ENCODE peak calls at places on chromosomes 11 and 22, in seven cellular contexts. One of them, this sample, is unnamed.

GRCh38 chr11:81246937-81247336 is 1486.7 kb downstream of the FAM181B start:
- DNase-seq in NCI-H524: no peak
- DNase-seq in NCI-H69: no peak
- DNase-seq in central memory CD4-positive, alpha-beta T cell: no peak
- DNase-seq in K562: no peak
- DNase-seq in NCI-H1092: no peak
- DNase-seq in NCI-H1930: no peak
- DNase-seq in this sample: no peak

GRCh38 chr11:2508793-2509192 is 64.0 kb downstream of the KCNQ1 start:
- DNase-seq in NCI-H524: no peak
- DNase-seq in NCI-H69: no peak
- DNase-seq in central memory CD4-positive, alpha-beta T cell: no peak
- DNase-seq in K562: peak
- DNase-seq in NCI-H1092: no peak
- DNase-seq in NCI-H1930: no peak
- DNase-seq in this sample: no peak

GRCh38 chr11:46066335-46066734 is 54.9 kb downstream of the PHF21A start:
- DNase-seq in NCI-H524: no peak
- DNase-seq in NCI-H69: no peak
- DNase-seq in central memory CD4-positive, alpha-beta T cell: no peak
- DNase-seq in K562: no peak
- DNase-seq in NCI-H1092: no peak
- DNase-seq in NCI-H1930: no peak
- DNase-seq in this sample: no peak

GRCh38 chr11:61814958-61815789 is 1.6 kb downstream of the FADS1 start:
- DNase-seq in NCI-H524: peak
- DNase-seq in NCI-H69: peak
- DNase-seq in central memory CD4-positive, alpha-beta T cell: peak
- DNase-seq in K562: peak
- DNase-seq in NCI-H1092: peak
- DNase-seq in NCI-H1930: peak
- DNase-seq in this sample: peak

GRCh38 chr11:127182586-127183203 is 182.1 kb upstream of the KIRREL3 start:
- DNase-seq in NCI-H524: peak
- DNase-seq in NCI-H69: peak
- DNase-seq in central memory CD4-positive, alpha-beta T cell: no peak
- DNase-seq in K562: no peak
- DNase-seq in NCI-H1092: peak
- DNase-seq in NCI-H1930: peak
- DNase-seq in this sample: no peak

GRCh38 chr11:131186629-131187075 is 183.8 kb upstream of the NTM start:
- DNase-seq in NCI-H524: peak
- DNase-seq in NCI-H69: no peak
- DNase-seq in central memory CD4-positive, alpha-beta T cell: no peak
- DNase-seq in K562: no peak
- DNase-seq in NCI-H1092: no peak
- DNase-seq in NCI-H1930: no peak
- DNase-seq in this sample: peak

GRCh38 chr11:67056640-67057409 is at the start of gene RHOD:
- DNase-seq in NCI-H524: no peak
- DNase-seq in NCI-H69: peak
- DNase-seq in central memory CD4-positive, alpha-beta T cell: peak
- DNase-seq in K562: no peak
- DNase-seq in NCI-H1092: no peak
- DNase-seq in NCI-H1930: no peak
- DNase-seq in this sample: no peak

GRCh38 chr11:96426356-96427103 is 36.7 kb downstream of the JRKL start:
- DNase-seq in NCI-H524: no peak
- DNase-seq in NCI-H69: peak
- DNase-seq in central memory CD4-positive, alpha-beta T cell: peak
- DNase-seq in K562: peak
- DNase-seq in NCI-H1092: no peak
- DNase-seq in NCI-H1930: peak
- DNase-seq in this sample: no peak

GRCh38 chr22:45917146-45917545 is 59.8 kb downstream of the WNT7B start:
- DNase-seq in NCI-H524: peak
- DNase-seq in NCI-H69: peak
- DNase-seq in central memory CD4-positive, alpha-beta T cell: no peak
- DNase-seq in K562: no peak
- DNase-seq in NCI-H1092: peak
- DNase-seq in NCI-H1930: no peak
- DNase-seq in this sample: no peak

GRCh38 chr11:130653838-130654601 is 205.6 kb downstream of the ADAMTS15 start:
- DNase-seq in NCI-H524: peak
- DNase-seq in NCI-H69: peak
- DNase-seq in central memory CD4-positive, alpha-beta T cell: no peak
- DNase-seq in K562: no peak
- DNase-seq in NCI-H1092: no peak
- DNase-seq in NCI-H1930: no peak
- DNase-seq in this sample: no peak

GRCh38 chr11:13114566-13115465 is 105.7 kb downstream of the RASSF10 start:
- DNase-seq in NCI-H524: peak
- DNase-seq in NCI-H69: peak
- DNase-seq in central memory CD4-positive, alpha-beta T cell: no peak
- DNase-seq in K562: peak
- DNase-seq in NCI-H1092: peak
- DNase-seq in NCI-H1930: peak
- DNase-seq in this sample: no peak

GRCh38 chr22:45240810-45241631 is at the start of gene KIAA0930:
- DNase-seq in NCI-H524: no peak
- DNase-seq in NCI-H69: peak
- DNase-seq in central memory CD4-positive, alpha-beta T cell: peak
- DNase-seq in K562: peak
- DNase-seq in NCI-H1092: no peak
- DNase-seq in NCI-H1930: peak
- DNase-seq in this sample: peak

GRCh38 chr11:27719575-27719925 is 19.3 kb upstream of the BDNF start:
- DNase-seq in NCI-H524: no peak
- DNase-seq in NCI-H69: peak
- DNase-seq in central memory CD4-positive, alpha-beta T cell: no peak
- DNase-seq in K562: no peak
- DNase-seq in NCI-H1092: no peak
- DNase-seq in NCI-H1930: no peak
- DNase-seq in this sample: no peak

GRCh38 chr11:65492637-65493366 is 6.0 kb upstream of the MALAT1 start:
- DNase-seq in NCI-H524: no peak
- DNase-seq in NCI-H69: peak
- DNase-seq in central memory CD4-positive, alpha-beta T cell: no peak
- DNase-seq in K562: peak
- DNase-seq in NCI-H1092: no peak
- DNase-seq in NCI-H1930: no peak
- DNase-seq in this sample: peak

GRCh38 chr22:44389926-44390925 is 77.5 kb upstream of the SHISAL1 start:
- DNase-seq in NCI-H524: no peak
- DNase-seq in NCI-H69: no peak
- DNase-seq in central memory CD4-positive, alpha-beta T cell: no peak
- DNase-seq in K562: no peak
- DNase-seq in NCI-H1092: no peak
- DNase-seq in NCI-H1930: no peak
- DNase-seq in this sample: no peak

GRCh38 chr11:61555051-61555969 is 25.6 kb downstream of the SYT7 start:
- DNase-seq in NCI-H524: peak
- DNase-seq in NCI-H69: peak
- DNase-seq in central memory CD4-positive, alpha-beta T cell: no peak
- DNase-seq in K562: peak
- DNase-seq in NCI-H1092: no peak
- DNase-seq in NCI-H1930: peak
- DNase-seq in this sample: no peak

GRCh38 chr11:103842795-103843194 is 193.6 kb upstream of the DDI1 start:
- DNase-seq in NCI-H524: no peak
- DNase-seq in NCI-H69: peak
- DNase-seq in central memory CD4-positive, alpha-beta T cell: no peak
- DNase-seq in K562: no peak
- DNase-seq in NCI-H1092: no peak
- DNase-seq in NCI-H1930: no peak
- DNase-seq in this sample: no peak

GRCh38 chr22:22682807-22683667 is 38.6 kb downstream of the GGTLC2 start:
- DNase-seq in NCI-H524: no peak
- DNase-seq in NCI-H69: no peak
- DNase-seq in central memory CD4-positive, alpha-beta T cell: no peak
- DNase-seq in K562: no peak
- DNase-seq in NCI-H1092: no peak
- DNase-seq in NCI-H1930: no peak
- DNase-seq in this sample: no peak

GRCh38 chr11:78499971-78500370 is 74.7 kb downstream of the NARS2 start:
- DNase-seq in NCI-H524: no peak
- DNase-seq in NCI-H69: no peak
- DNase-seq in central memory CD4-positive, alpha-beta T cell: no peak
- DNase-seq in K562: no peak
- DNase-seq in NCI-H1092: no peak
- DNase-seq in NCI-H1930: no peak
- DNase-seq in this sample: no peak

This sample was measured in GM06990.